ENCODE peak calls at places on chromosomes 1 and 21, in seven cellular contexts. E, U, C, D, P, X and H are unnamed samples.

GRCh38 chr1:6801998-6802397 is 16.7 kb downstream of the CAMTA1 start:
- DNase-seq in U (peak; percentile 81), X (no peak), D (no peak), E (no peak), P (no peak), C (no peak), H (no peak)

GRCh38 chr1:60833173-60833572 is 249.2 kb upstream of the NFIA start:
- DNase-seq in P (no peak), U (no peak), D (peak; percentile 5), E (no peak), X (no peak), C (no peak), H (no peak)

GRCh38 chr1:22283596-22283995 is 140.7 kb upstream of the WNT4 start:
- DNase-seq in X (peak; percentile 68), P (no peak), U (no peak), D (no peak), C (no peak), E (no peak), H (no peak)

GRCh38 chr1:150272379-150272840 is at the start of gene C1orf54:
- DNase-seq in P (peak; percentile 48), C (peak; percentile 80), E (peak; percentile 68), U (peak; percentile 61), D (peak; percentile 89), X (no peak), H (peak; percentile 65)

GRCh38 chr1:99728494-99729235 is 37.8 kb downstream of the FRRS1 start:
- DNase-seq in C (peak; percentile 79), P (no peak), E (no peak), X (no peak), U (peak; percentile 49), D (peak; percentile 83), H (peak; percentile 28)

GRCh38 chr1:28458237-28459228 is 47.3 kb upstream of the RCC1 start:
- DNase-seq in P (no peak), U (peak; percentile 24), X (no peak), E (no peak), C (no peak), D (no peak), H (peak; percentile 32)

GRCh38 chr1:206834217-206834616 is 31.2 kb upstream of the IL20 start:
- DNase-seq in E (no peak), P (no peak), C (no peak), X (no peak), D (no peak), U (no peak), H (no peak)

GRCh38 chr1:44354268-44354839 is 703 bp downstream of the ERI3 start:
- DNase-seq in D (no peak), E (no peak), X (no peak), C (no peak), P (no peak), U (peak; percentile 70), H (peak; percentile 23)

GRCh38 chr1:218350909-218351616 is 5.9 kb downstream of the TGFB2 start:
- DNase-seq in X (no peak), P (no peak), U (peak; percentile 66), E (no peak), C (peak; percentile 33), D (no peak), H (peak; percentile 79)

GRCh38 chr1:40414331-40414730 is 35.9 kb upstream of the ZFP69B start:
- DNase-seq in U (no peak), X (no peak), C (no peak), P (no peak), E (no peak), D (no peak), H (no peak)

GRCh38 chr1:40411843-40412242 is 38.3 kb downstream of the SMAP2 start:
- DNase-seq in X (no peak), D (no peak), P (no peak), C (no peak), U (no peak), E (no peak), H (no peak)

GRCh38 chr1:40413527-40414252 is 36.6 kb upstream of the ZFP69B start:
- DNase-seq in X (no peak), E (no peak), P (no peak), C (no peak), D (no peak), U (no peak), H (no peak)

GRCh38 chr1:40409467-40409866 is 35.9 kb downstream of the SMAP2 start:
- DNase-seq in D (peak; percentile 14), X (no peak), P (no peak), C (no peak), E (no peak), U (no peak), H (no peak)

DNA sequence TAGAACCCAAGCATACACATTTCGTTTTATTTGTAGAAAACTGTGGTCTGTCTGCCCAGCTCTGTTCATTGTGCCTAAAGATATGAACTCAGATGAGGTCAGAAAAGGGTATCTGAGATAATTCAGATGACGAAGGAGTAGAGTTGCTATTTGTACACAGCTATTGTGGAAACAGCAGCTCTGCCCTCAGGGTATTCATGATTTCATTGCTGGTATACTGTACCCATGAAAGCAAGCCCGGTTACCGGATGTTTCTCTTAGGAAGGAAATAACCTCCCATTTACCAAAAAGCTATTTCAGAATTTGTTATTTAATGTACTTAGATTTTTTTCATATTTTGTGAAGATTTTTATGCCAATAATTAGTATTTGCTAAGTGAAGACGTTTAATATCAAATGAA is 37.8 kb downstream of the SMAP2 start:
- DNase-seq in E (no peak), P (no peak), D (no peak), U (no peak), C (no peak), X (no peak), H (no peak)
- H3K36me3 ChIP-seq in E (peaks cover 61% of the 10 kb centered on the region), P (no peaks in the 10 kb centered on the region), D (no peaks in the 10 kb centered on the region), U (peaks cover 7% of the 10 kb centered on the region), C (peaks cover 44% of the 10 kb centered on the region), X (peaks cover 41% of the 10 kb centered on the region), H (peaks cover 2% of the 10 kb centered on the region)

GRCh38 chr1:111161843-111162242 is 21.8 kb downstream of the CEPT1 start:
- DNase-seq in C (no peak), E (no peak), X (no peak), P (no peak), D (no peak), U (no peak), H (peak; percentile 20)

GRCh38 chr1:111163363-111163762 is 23.3 kb downstream of the CEPT1 start:
- DNase-seq in C (no peak), E (no peak), D (no peak), U (no peak), X (no peak), P (no peak), H (no peak)

GRCh38 chr1:111164151-111164550 is 24.1 kb downstream of the CEPT1 start:
- DNase-seq in X (no peak), D (no peak), U (no peak), E (no peak), C (no peak), P (no peak), H (no peak)
- H3K36me3 ChIP-seq in X (peaks cover 18% of the 10 kb centered on the region), D (peaks cover 4% of the 10 kb centered on the region), U (peaks cover 46% of the 10 kb centered on the region), E (peaks cover 88% of the 10 kb centered on the region), C (peaks cover 8% of the 10 kb centered on the region), P (peaks cover 2% of the 10 kb centered on the region), H (peaks cover 7% of the 10 kb centered on the region)

GRCh38 chr21:32377506-32377905 is 15.3 kb downstream of the URB1 start:
- DNase-seq in P (no peak), U (no peak), X (no peak), C (no peak), E (no peak), D (no peak), H (no peak)

GRCh38 chr21:32381571-32381970 is 11.2 kb downstream of the URB1 start:
- DNase-seq in E (no peak), P (no peak), U (peak; percentile 24), D (no peak), C (no peak), X (no peak), H (peak; percentile 54)

GRCh38 chr21:32377991-32378390 is 14.8 kb downstream of the URB1 start:
- DNase-seq in C (no peak), P (no peak), U (no peak), E (no peak), D (no peak), X (no peak), H (no peak)

GRCh38 chr21:32380940-32381339 is 11.9 kb downstream of the URB1 start:
- DNase-seq in P (no peak), X (no peak), U (no peak), E (no peak), C (no peak), D (no peak), H (no peak)

GRCh38 chr21:32378956-32379355 is 13.9 kb downstream of the URB1 start:
- DNase-seq in C (no peak), U (peak; percentile 37), P (no peak), X (no peak), E (no peak), D (no peak), H (no peak)
- H3K36me3 ChIP-seq in C (peaks cover 70% of the 10 kb centered on the region), U (peaks cover 44% of the 10 kb centered on the region), P (no peaks in the 10 kb centered on the region), X (peaks cover 65% of the 10 kb centered on the region), E (peaks cover 67% of the 10 kb centered on the region), D (peaks cover 38% of the 10 kb centered on the region), H (peaks cover 14% of the 10 kb centered on the region)

GRCh38 chr1:246901874-246902273 is 29.9 kb downstream of the AHCTF1 start:
- DNase-seq in C (no peak), X (no peak), D (no peak), U (no peak), P (no peak), E (no peak), H (no peak)

GRCh38 chr1:246907472-246907871 is 24.3 kb downstream of the AHCTF1 start:
- DNase-seq in X (no peak), U (peak; percentile 71), E (no peak), C (peak; percentile 70), D (peak; percentile 66), P (no peak), H (peak; percentile 86)

GRCh38 chr1:246906833-246907232 is 24.9 kb downstream of the AHCTF1 start:
- DNase-seq in D (no peak), C (no peak), X (no peak), U (no peak), E (no peak), P (no peak), H (no peak)
- H3K36me3 ChIP-seq in D (peaks cover 44% of the 10 kb centered on the region), C (peaks cover 68% of the 10 kb centered on the region), X (peaks cover 63% of the 10 kb centered on the region), U (peaks cover 50% of the 10 kb centered on the region), E (peaks cover 95% of the 10 kb centered on the region), P (no peaks in the 10 kb centered on the region), H (peaks cover 6% of the 10 kb centered on the region)

DNA sequence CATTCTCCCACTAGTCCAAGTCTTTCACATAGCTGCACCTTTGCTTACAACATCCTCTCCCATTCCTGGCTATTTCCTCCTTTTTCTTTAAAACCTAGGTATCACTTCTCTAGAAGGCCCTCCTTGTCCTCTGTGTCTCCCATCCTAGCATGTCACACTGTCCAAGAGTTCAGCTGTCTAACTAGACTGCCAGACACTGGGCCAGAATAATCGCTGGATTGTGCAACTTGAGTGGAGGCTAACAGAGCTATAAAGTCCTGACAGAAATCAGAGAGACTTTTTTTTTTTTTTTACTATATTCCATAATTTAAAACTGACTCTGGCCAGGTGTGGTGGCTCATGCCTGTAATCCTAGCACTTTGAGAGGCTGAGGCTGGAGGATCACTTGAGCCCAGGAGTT is 4.2 kb upstream of the ANGPTL7 start:
- DNase-seq in U (no peak), X (no peak), E (no peak), P (peak; percentile 23), C (no peak), D (no peak), H (no peak)
- H3K36me3 ChIP-seq in U (peaks cover 5% of the 10 kb centered on the region), X (peaks cover 36% of the 10 kb centered on the region), E (peaks cover 58% of the 10 kb centered on the region), P (no peaks in the 10 kb centered on the region), C (peaks cover 10% of the 10 kb centered on the region), D (peaks cover 5% of the 10 kb centered on the region), H (peaks cover 4% of the 10 kb centered on the region)